ENCODE peak calls at places on chromosome 1, in eight cellular contexts. P is stimulated activated CD8-positive, alpha-beta memory T cell treated with anti-CD3 and anti-CD28 coated beads, Interleukin-4, amount 100 ng/mL, for 4 hours; Y is AG10803; S is kidney; E is T-helper 1 cell; Z is osteocyte; J is nephron progenitor cell; M is ascending aorta. R is an unnamed sample.

GRCh38 chr1:35452086-35452485 is 105.1 kb downstream of the KIAA0319L start:
- DNase-seq in M (no peak), J (no peak), Z (no peak), E (no peak), S (no peak), Y (peak), P (no peak), R (peak)

GRCh38 chr1:21573475-21573874 is 64.3 kb downstream of the ALPL start:
- DNase-seq in S (peak), J (no peak), P (no peak), Z (no peak), E (no peak), Y (no peak), M (no peak), R (no peak)

GRCh38 chr1:67883069-67883468 is 49.8 kb upstream of the GNG12 start:
- DNase-seq in J (no peak), Z (no peak), E (no peak), S (no peak), P (no peak), Y (peak), M (no peak), R (peak)

GRCh38 chr1:47563206-47563605 is 125.4 kb downstream of the FOXD2 start:
- DNase-seq in S (no peak), Y (peak), M (no peak), Z (no peak), P (no peak), J (no peak), E (no peak), R (peak)

GRCh38 chr1:56852478-56852877 is 2.1 kb upstream of the C8A start:
- DNase-seq in Z (no peak), E (no peak), P (no peak), S (no peak), Y (no peak), J (no peak), M (no peak), R (no peak)

GRCh38 chr1:27491748-27492700 is 2.1 kb upstream of the WASF2 start:
- DNase-seq in P (no peak), E (no peak), Y (peak), S (no peak), Z (no peak), J (no peak), M (no peak), R (peak)

GRCh38 chr1:54888080-54888733 is 1.2 kb upstream of the DHCR24 start:
- DNase-seq in M (no peak), Y (no peak), S (no peak), P (no peak), Z (no peak), E (no peak), J (no peak), R (no peak)

GRCh38 chr1:77430966-77431735 is 149.3 kb downstream of the AK5 start:
- DNase-seq in M (no peak), Y (peak), S (no peak), E (no peak), J (no peak), Z (no peak), P (no peak), R (peak)

GRCh38 chr1:175077356-175078030 is 9.9 kb downstream of the TNN start:
- DNase-seq in M (no peak), Z (no peak), Y (no peak), S (no peak), E (no peak), J (no peak), P (no peak), R (no peak)

GRCh38 chr1:91490501-91490900 is 10.2 kb upstream of the CDC7 start:
- DNase-seq in M (no peak), P (no peak), Y (no peak), J (no peak), S (no peak), Z (no peak), E (no peak), R (no peak)

GRCh38 chr1:202567747-202568146 is 142.5 kb downstream of the SYT2 start:
- DNase-seq in E (no peak), Z (no peak), P (no peak), S (no peak), M (no peak), J (no peak), Y (peak), R (peak)

GRCh38 chr1:119047040-119047438 is 58.9 kb upstream of the TBX15 start:
- DNase-seq in J (no peak), E (no peak), Y (peak), M (no peak), S (no peak), P (no peak), Z (no peak), R (peak)

GRCh38 chr1:1954831-1955441 is 35.9 kb upstream of the TMEM52 start:
- DNase-seq in J (no peak), E (no peak), S (peak), Y (no peak), Z (no peak), P (no peak), M (no peak), R (no peak)

GRCh38 chr1:41102208-41102607 is 80.7 kb upstream of the SLFNL1 start:
- DNase-seq in J (no peak), Z (peak), S (peak), M (peak), P (no peak), E (no peak), Y (peak), R (peak)

GRCh38 chr1:112140743-112141142 is 151.3 kb upstream of the KCND3 start:
- DNase-seq in Y (no peak), S (no peak), J (no peak), P (no peak), M (no peak), Z (no peak), E (no peak), R (no peak)

GRCh38 chr1:145845144-145845513 is 301 bp upstream of the NUDT17 start:
- DNase-seq in Z (no peak), P (no peak), J (no peak), S (no peak), M (no peak), E (no peak), Y (no peak), R (no peak)

GRCh38 chr1:94304553-94304952 is 67.2 kb upstream of the ARHGAP29 start:
- DNase-seq in J (no peak), Z (no peak), P (no peak), M (no peak), S (no peak), Y (no peak), E (no peak), R (peak)

GRCh38 chr1:36922593-36923251 is 111.6 kb downstream of the GRIK3 start:
- DNase-seq in P (no peak), E (no peak), S (no peak), J (no peak), Z (peak), M (no peak), Y (no peak), R (no peak)